ENCODE peak calls at places on chromosomes 4 and X, in ten cellular contexts. S is activated naive CD8-positive, alpha-beta T cell treated with anti-CD3 and anti-CD28 coated beads, Interleukin-2, amount 50 U/mL, for 24 hours; E is stimulated activated CD4-positive, alpha-beta T cell treated with anti-CD3 and anti-CD28 coated beads, TNF-alpha, amount 100 ng/mL, for 1 hour; W is thoracic aorta; Q is PC-3; C is T-helper 1 cell; Z is fibroblast of gingiva; M is uterus; O is HT1080; D is fibroblast of pulmonary artery. B is an unnamed sample.

GRCh38 chrX:116490091-116490490 is 27.3 kb upstream of the CT83 start:
- DNase-seq in S (no peak), E (no peak), W (no peak), Q (peak; percentile 32), C (no peak), Z (no peak), M (no peak), O (no peak), D (peak; percentile 3), B (no peak)

GRCh38 chrX:26387906-26388305 is 171.9 kb downstream of the MAGEB5 start:
- DNase-seq in S (no peak), E (no peak), W (no peak), Q (no peak), C (no peak), Z (no peak), M (no peak), O (no peak), D (no peak), B (no peak)

GRCh38 chrX:9466115-9466495 is 1.2 kb downstream of the TBL1X start:
- DNase-seq in S (peak; percentile 29), E (no peak), W (no peak), Q (peak; percentile 33), C (peak; percentile 16), Z (peak; percentile 26), M (peak; percentile 31), O (peak; percentile 14), D (no peak), B (no peak)

GRCh38 chr4:182019148-182019652 is 224.0 kb upstream of the TENM3 start:
- DNase-seq in S (no peak), E (no peak), W (no peak), Q (no peak), C (no peak), Z (no peak), M (no peak), O (peak; percentile 39), D (no peak), B (no peak)

GRCh38 chr4:17081157-17081556 is 182.7 kb upstream of the LDB2 start:
- DNase-seq in S (no peak), E (no peak), W (no peak), Q (no peak), C (no peak), Z (no peak), M (no peak), O (no peak), D (no peak), B (no peak)

GRCh38 chr4:77193511-77194236 is 36.7 kb downstream of the CCNG2 start:
- DNase-seq in S (peak; percentile 74), E (peak; percentile 41), W (peak; percentile 15), Q (no peak), C (peak; percentile 72), Z (no peak), M (peak; percentile 19), O (no peak), D (no peak), B (peak; percentile 50)

GRCh38 chr4:4284827-4285618 is 4.9 kb downstream of the LYAR start:
- DNase-seq in S (no peak), E (no peak), W (no peak), Q (peak; percentile 51), C (no peak), Z (no peak), M (no peak), O (peak; percentile 71), D (peak; percentile 55), B (no peak)

GRCh38 chr4:83894831-83895230 is 358.9 kb downstream of the GPAT3 start:
- DNase-seq in S (no peak), E (no peak), W (no peak), Q (no peak), C (no peak), Z (no peak), M (no peak), O (no peak), D (no peak), B (no peak)

GRCh38 chr4:12459126-12459525 is 1025.0 kb downstream of the RAB28 start:
- DNase-seq in S (no peak), E (no peak), W (no peak), Q (no peak), C (no peak), Z (no peak), M (no peak), O (no peak), D (no peak), B (no peak)

GRCh38 chr4:123554263-123554662 is 157.7 kb downstream of the SPRY1 start:
- DNase-seq in S (no peak), E (no peak), W (no peak), Q (no peak), C (no peak), Z (no peak), M (no peak), O (no peak), D (no peak), B (no peak)

GRCh38 chrX:40145001-40145631 is 47.4 kb upstream of the BCOR start:
- DNase-seq in S (no peak), E (no peak), W (no peak), Q (peak; percentile 21), C (no peak), Z (peak; percentile 3), M (peak; percentile 46), O (no peak), D (no peak), B (no peak)

GRCh38 chr4:53861856-53862610 is 202.4 kb downstream of the CHIC2 start:
- DNase-seq in S (no peak), E (no peak), W (no peak), Q (peak; percentile 73), C (no peak), Z (peak; percentile 96), M (peak; percentile 47), O (peak; percentile 76), D (peak; percentile 89), B (no peak)

GRCh38 chrX:29662759-29663503 is 552.4 kb upstream of the MAGEB2 start:
- DNase-seq in S (no peak), E (no peak), W (peak; percentile 3), Q (peak; percentile 95), C (no peak), Z (peak; percentile 75), M (no peak), O (peak; percentile 95), D (peak; percentile 87), B (no peak)

GRCh38 chr4:7238300-7238960 is 46.1 kb downstream of the SORCS2 start:
- DNase-seq in S (no peak), E (no peak), W (no peak), Q (no peak), C (no peak), Z (no peak), M (no peak), O (no peak), D (no peak), B (no peak)

GRCh38 chr4:2007804-2008670 is 737 bp downstream of the NELFA start:
- DNase-seq in S (no peak), E (no peak), W (no peak), Q (no peak), C (no peak), Z (no peak), M (no peak), O (no peak), D (peak; percentile 13), B (no peak)

GRCh38 chr4:84279678-84280077 is 219.4 kb downstream of the NKX6-1 start:
- DNase-seq in S (no peak), E (no peak), W (no peak), Q (peak; percentile 30), C (no peak), Z (peak; percentile 4), M (no peak), O (peak; percentile 48), D (no peak), B (no peak)

GRCh38 chr4:7350396-7350795 is 84.3 kb downstream of the PSAPL1 start:
- DNase-seq in S (no peak), E (no peak), W (no peak), Q (no peak), C (no peak), Z (no peak), M (no peak), O (no peak), D (no peak), B (no peak)

GRCh38 chr4:109078724-109079123 is 223.7 kb downstream of the COL25A1 start:
- DNase-seq in S (no peak), E (no peak), W (no peak), Q (no peak), C (no peak), Z (peak; percentile 85), M (no peak), O (peak; percentile 60), D (peak; percentile 69), B (no peak)

GRCh38 chr4:40253906-40254305 is 57.1 kb downstream of the RHOH start:
- DNase-seq in S (no peak), E (no peak), W (no peak), Q (no peak), C (no peak), Z (no peak), M (no peak), O (no peak), D (no peak), B (no peak)

GRCh38 chrX:54288277-54288676 is 69.6 kb downstream of the WNK3 start:
- DNase-seq in S (no peak), E (no peak), W (no peak), Q (no peak), C (no peak), Z (no peak), M (no peak), O (no peak), D (peak; percentile 18), B (no peak)

GRCh38 chr4:5212255-5213032 is 161.2 kb downstream of the STK32B start:
- DNase-seq in S (no peak), E (no peak), W (no peak), Q (peak; percentile 35), C (no peak), Z (no peak), M (no peak), O (peak; percentile 19), D (no peak), B (no peak)

GRCh38 chr4:76947369-76947768 is 2.2 kb upstream of the SEPTIN11 start:
- DNase-seq in S (no peak), E (no peak), W (no peak), Q (no peak), C (no peak), Z (no peak), M (no peak), O (no peak), D (peak; percentile 44), B (no peak)

GRCh38 chr4:183241322-183241640 is 78.8 kb downstream of the CLDN22 start:
- DNase-seq in S (no peak), E (no peak), W (no peak), Q (peak; percentile 86), C (no peak), Z (peak; percentile 49), M (no peak), O (peak; percentile 12), D (peak; percentile 89), B (no peak)

GRCh38 chr4:79170077-79170476 is 155.8 kb downstream of the NAA11 start:
- DNase-seq in S (no peak), E (no peak), W (no peak), Q (no peak), C (no peak), Z (no peak), M (no peak), O (no peak), D (no peak), B (no peak)

GRCh38 chr4:26326791-26327190 is 6.0 kb downstream of the RBPJ start:
- DNase-seq in S (no peak), E (no peak), W (no peak), Q (peak; percentile 71), C (no peak), Z (peak; percentile 87), M (no peak), O (peak; percentile 90), D (peak; percentile 74), B (no peak)

GRCh38 chr4:39587881-39588280 is 50.8 kb downstream of the SMIM14 start:
- DNase-seq in S (no peak), E (no peak), W (no peak), Q (no peak), C (no peak), Z (peak; percentile 4), M (no peak), O (peak; percentile 22), D (peak; percentile 77), B (no peak)

B was measured in activated gamma-delta T cell treated with anti-CD3 and anti-CD28 coated beads, Interleukin-2, amount 50 U/mL, for 16 hours.